ENCODE peak calls at places on chromosomes 16 and 17, in five cellular contexts. K is HCEC 1CT; T is stimulated activated CD4-positive, alpha-beta T cell treated with anti-CD3 and anti-CD28 coated beads, Interleukin-4, amount 100 ng/mL, for 4 hours; J is M059J; Q is HEK293T. P is an unnamed sample.

GRCh38 chr17:81813861-81814683 is 10.1 kb downstream of the GCGR start:
- DNase-seq in J (no peak), K (no peak), Q (no peak), T (no peak), P (peak)

GRCh38 chr16:19907161-19907992 is 22.7 kb upstream of the GPRC5B start:
- DNase-seq in Q (peak), J (peak), K (peak), T (peak), P (no peak)

GRCh38 chr17:60163108-60163784 is 13.5 kb downstream of the CA4 start:
- DNase-seq in T (no peak), Q (peak), J (no peak), K (no peak), P (no peak)

GRCh38 chr16:27226976-27227705 is 23.8 kb downstream of the KDM8 start:
- DNase-seq in T (no peak), K (no peak), J (no peak), Q (no peak), P (no peak)

GRCh38 chr17:43556292-43556691 is 10.2 kb upstream of the ETV4 start:
- DNase-seq in J (peak), T (no peak), Q (no peak), K (peak), P (no peak)

GRCh38 chr17:17351901-17352781 is 49.0 kb downstream of the NT5M start:
- DNase-seq in K (peak), T (no peak), J (peak), Q (no peak), P (no peak)

GRCh38 chr17:76840884-76841775 is 27.1 kb upstream of the MGAT5B start:
- DNase-seq in T (no peak), Q (no peak), J (peak), K (no peak), P (no peak)

GRCh38 chr17:35257080-35257701 is 14.3 kb downstream of the SLFN5 start:
- DNase-seq in Q (no peak), J (peak), K (peak), T (no peak), P (no peak)

GRCh38 chr17:12730931-12731521 is 58.3 kb upstream of the ARHGAP44 start:
- DNase-seq in Q (no peak), K (peak), J (peak), T (no peak), P (no peak)

GRCh38 chr16:31868701-31869167 is 4.9 kb upstream of the ZNF267 start:
- DNase-seq in K (peak), T (peak), Q (peak), J (peak), P (no peak)

GRCh38 chr16:66476328-66477027 is 49.4 kb downstream of the BEAN1 start:
- DNase-seq in T (peak), Q (peak), K (no peak), J (peak), P (no peak)

GRCh38 chr17:1089915-1090314 is 89.9 kb downstream of the ABR start:
- DNase-seq in Q (no peak), T (no peak), K (no peak), J (no peak), P (no peak)

GRCh38 chr16:3760518-3760917 is 43.2 kb upstream of the TRAP1 start:
- DNase-seq in J (no peak), K (no peak), T (no peak), Q (no peak), P (no peak)

GRCh38 chr17:43760254-43760852 is 1.8 kb upstream of the SOST start:
- DNase-seq in Q (peak), J (peak), K (peak), T (peak), P (peak)

GRCh38 chr17:46028969-46029565 is 30.0 kb downstream of the STH start:
- DNase-seq in K (no peak), T (no peak), Q (no peak), J (no peak), P (no peak)

P was measured in RWPE2.